ENCODE peak calls at places on chromosomes 12 and 14, in seven cellular contexts. U is ovary, I is sigmoid colon, W is esophagus muscularis mucosa, V is A549, C is tibial nerve, D is stomach. B is an unnamed sample.

GRCh38 chr12:118188690-118189371 is 52.9 kb downstream of the PEBP1 start:
- DNase-seq in U (peak; percentile 76), I (peak; percentile 75), W (no peak), V (no peak), C (peak; percentile 26), D (no peak), B (no peak)

GRCh38 chr12:51391047-51391837 is at the start of gene GALNT6:
- DNase-seq in U (no peak), I (no peak), W (no peak), V (no peak), C (no peak), D (peak; percentile 82), B (peak; percentile 87)

GRCh38 chr12:5784626-5785130 is 160.4 kb downstream of the ANO2 start:
- DNase-seq in U (no peak), I (no peak), W (peak; percentile 68), V (no peak), C (no peak), D (no peak), B (no peak)

GRCh38 chr12:103128862-103129501 is 171.5 kb downstream of the ASCL1 start:
- DNase-seq in U (no peak), I (no peak), W (no peak), V (no peak), C (no peak), D (peak; percentile 51), B (no peak)

GRCh38 chr14:93332032-93332852 is 594 bp downstream of the BTBD7 start:
- DNase-seq in U (no peak), I (peak; percentile 78), W (no peak), V (peak; percentile 20), C (peak; percentile 14), D (peak; percentile 74), B (peak; percentile 73)

GRCh38 chr14:32702571-32702970 is 236.1 kb upstream of the NPAS3 start:
- DNase-seq in U (peak; percentile 49), I (peak; percentile 76), W (no peak), V (no peak), C (peak; percentile 16), D (no peak), B (peak; percentile 15)

GRCh38 chr14:24629521-24629920 is 4.5 kb downstream of the GZMB start:
- DNase-seq in U (no peak), I (no peak), W (no peak), V (no peak), C (no peak), D (no peak), B (no peak)

GRCh38 chr12:109951751-109952150 is 44.4 kb downstream of the GIT2 start:
- DNase-seq in U (peak; percentile 52), I (peak; percentile 75), W (no peak), V (no peak), C (no peak), D (no peak), B (no peak)

GRCh38 chr12:71392521-71393145 is 47.0 kb upstream of the LGR5 start:
- DNase-seq in U (no peak), I (no peak), W (no peak), V (peak; percentile 84), C (no peak), D (no peak), B (no peak)

GRCh38 chr14:103808403-103809001 is 38.9 kb downstream of the PPP1R13B start:
- DNase-seq in U (peak; percentile 82), I (peak; percentile 87), W (peak; percentile 92), V (peak; percentile 70), C (peak; percentile 54), D (peak; percentile 84), B (peak; percentile 78)

GRCh38 chr14:103118019-103118662 is 5.1 kb upstream of the TNFAIP2 start:
- DNase-seq in U (no peak), I (peak; percentile 92), W (peak; percentile 95), V (no peak), C (peak; percentile 72), D (no peak), B (peak; percentile 55)

GRCh38 chr12:45232146-45232731 is 16.3 kb downstream of the ANO6 start:
- DNase-seq in U (no peak), I (no peak), W (no peak), V (no peak), C (no peak), D (no peak), B (no peak)

GRCh38 chr14:93430319-93430801 is 379 bp upstream of the UNC79 start:
- DNase-seq in U (no peak), I (no peak), W (no peak), V (no peak), C (no peak), D (no peak), B (no peak)

GRCh38 chr12:124754949-124755800 is 108.5 kb downstream of the SCARB1 start:
- DNase-seq in U (peak; percentile 83), I (peak; percentile 98), W (peak; percentile 98), V (no peak), C (peak; percentile 84), D (peak; percentile 46), B (peak; percentile 73)

GRCh38 chr12:46354799-46355194 is 17.8 kb downstream of the SLC38A2 start:
- DNase-seq in U (no peak), I (no peak), W (no peak), V (no peak), C (no peak), D (no peak), B (no peak)

GRCh38 chr12:120261951-120262851 is 3.3 kb downstream of the PXN start:
- DNase-seq in U (no peak), I (peak; percentile 76), W (no peak), V (peak; percentile 74), C (no peak), D (no peak), B (peak; percentile 46)

GRCh38 chr14:64720190-64720589 is 16.0 kb downstream of the PLEKHG3 start:
- DNase-seq in U (no peak), I (peak; percentile 64), W (no peak), V (peak; percentile 92), C (no peak), D (peak; percentile 54), B (peak; percentile 81)

GRCh38 chr14:88904864-88905263 is 80.4 kb downstream of the TTC8 start:
- DNase-seq in U (no peak), I (no peak), W (peak; percentile 74), V (no peak), C (no peak), D (no peak), B (no peak)

GRCh38 chr12:69766260-69766659 is 27.6 kb downstream of the RAB3IP start:
- DNase-seq in U (no peak), I (no peak), W (no peak), V (no peak), C (no peak), D (no peak), B (no peak)

GRCh38 chr12:62919827-62920226 is 15.1 kb downstream of the PPM1H start:
- DNase-seq in U (peak; percentile 21), I (no peak), W (peak; percentile 34), V (no peak), C (no peak), D (peak; percentile 35), B (no peak)

GRCh38 chr12:7985802-7986418 is 46.6 kb upstream of the FOXJ2 start:
- DNase-seq in U (no peak), I (no peak), W (no peak), V (no peak), C (no peak), D (no peak), B (no peak)

GRCh38 chr12:28555729-28556128 is 365.5 kb downstream of the CCDC91 start:
- DNase-seq in U (no peak), I (no peak), W (no peak), V (no peak), C (no peak), D (no peak), B (no peak)

GRCh38 chr14:100417466-100417865 is 94.3 kb downstream of the SLC25A47 start:
- DNase-seq in U (peak; percentile 63), I (peak; percentile 54), W (no peak), V (peak; percentile 88), C (no peak), D (peak; percentile 57), B (peak; percentile 84)

GRCh38 chr12:26724309-26724702 is 108.7 kb downstream of the ITPR2 start:
- DNase-seq in U (no peak), I (no peak), W (no peak), V (no peak), C (no peak), D (no peak), B (no peak)
- H3K4me3 ChIP-seq in U (no peak overlapping the region), I (peak overlapping the region; percentile 16), W (no peak overlapping the region), V (no peak overlapping the region), C (no peak overlapping the region), D (no peak overlapping the region), B (no peak overlapping the region)

DNA sequence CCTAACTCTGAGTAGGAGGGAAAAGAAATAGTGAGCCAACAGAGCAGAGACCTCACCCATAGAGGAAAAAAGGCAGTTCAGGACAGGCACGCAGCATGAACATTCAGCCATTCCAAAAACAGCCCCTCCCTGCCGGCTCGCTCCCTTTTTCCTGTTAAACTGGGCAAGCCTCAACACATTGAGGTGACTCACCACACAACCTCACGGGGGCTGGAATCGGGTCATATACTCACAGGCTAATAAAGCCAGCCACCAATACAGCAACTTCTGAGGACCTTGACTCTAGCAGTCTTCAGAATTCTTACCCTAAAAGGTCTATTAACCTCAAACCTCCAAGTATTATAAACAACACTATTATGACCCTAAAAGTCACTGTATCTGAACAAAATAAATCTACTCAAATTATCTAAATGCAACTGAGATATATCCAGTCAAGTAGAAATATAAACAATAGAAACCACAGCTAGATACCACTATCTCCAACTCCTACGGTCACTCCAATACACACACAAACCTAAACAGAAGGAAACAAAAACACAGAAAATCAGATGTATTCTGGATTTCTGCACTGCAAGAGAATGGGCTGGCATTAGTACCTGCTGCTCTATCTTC is 6.3 kb downstream of the YBX3 start:
- DNase-seq in U (peak; percentile 78), I (peak; percentile 90), W (peak; percentile 94), V (peak; percentile 69), C (peak; percentile 65), D (peak; percentile 73), B (peak; percentile 70)
- TF ChIP-seq EP300 in U (no peak), I (no peak), W (no peak), V (no peak), C (peak; percentile 76), D (no peak), B (no peak)

DNA sequence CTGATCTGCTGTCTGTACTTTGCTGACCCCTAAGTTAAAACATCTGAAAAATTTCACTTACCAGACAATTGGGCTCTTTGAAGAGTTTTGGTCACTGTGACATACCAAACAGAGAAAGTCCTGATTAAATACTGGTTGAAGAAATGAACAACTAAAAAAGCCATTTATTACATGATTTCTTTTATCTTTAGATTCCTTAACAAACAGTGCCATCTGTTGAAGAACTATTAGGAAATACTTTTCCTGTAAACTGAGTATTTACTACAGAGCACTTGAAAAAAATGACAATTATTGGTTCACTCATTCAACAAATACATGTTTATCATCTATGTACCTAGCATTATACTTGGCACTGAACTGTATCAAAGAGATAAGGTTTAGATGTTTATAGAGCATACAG is 6.5 kb upstream of the WASHC4 start:
- DNase-seq in U (no peak), I (no peak), W (no peak), V (no peak), C (no peak), D (no peak), B (no peak)
- H3K4me3 ChIP-seq in U (no peak overlapping the region), I (no peak overlapping the region), W (no peak overlapping the region), V (no peak overlapping the region), C (no peak overlapping the region), D (no peak overlapping the region), B (no peak overlapping the region)

GRCh38 chr14:105469456-105470162 is 5.0 kb upstream of the CRIP2 start:
- DNase-seq in U (peak; percentile 47), I (no peak), W (no peak), V (no peak), C (no peak), D (peak; percentile 57), B (no peak)
- TF ChIP-seq EP300 in U (no peak), I (no peak), W (no peak), V (no peak), C (no peak), D (no peak), B (no peak)

GRCh38 chr12:97493729-97494128 is 31.1 kb downstream of the RMST start:
- DNase-seq in U (no peak), I (no peak), W (no peak), V (no peak), C (no peak), D (no peak), B (no peak)
- H3K4me3 ChIP-seq in U (no peak overlapping the region), I (no peak overlapping the region), W (no peak overlapping the region), V (no peak overlapping the region), C (no peak overlapping the region), D (no peak overlapping the region), B (no peak overlapping the region)